ENCODE peak calls at places on chromosomes 4 and X, in nine cellular contexts. One of them, this sample, is unnamed. For H3K4me1 and H3K27me3, the result is how much of the 10 kb centered on the place peaks cover.

GRCh38 chr4:55016131-55016530 is 109.3 kb downstream of the KDR start:
- DNase-seq in spleen: no peak
- DNase-seq in K562: no peak
- DNase-seq in Panc1: no peak
- DNase-seq in sigmoid colon: no peak
- DNase-seq in SK-N-SH: no peak
- DNase-seq in endothelial cell of umbilical vein: no peak
- DNase-seq in breast epithelium: no peak
- DNase-seq in suprapubic skin: no peak
- DNase-seq in this sample: no peak

GRCh38 chr4:38290360-38290759 is 330.2 kb downstream of the PTTG2 start:
- DNase-seq in spleen: no peak
- DNase-seq in K562: no peak
- DNase-seq in Panc1: no peak
- DNase-seq in sigmoid colon: no peak
- DNase-seq in SK-N-SH: no peak
- DNase-seq in endothelial cell of umbilical vein: peak
- DNase-seq in breast epithelium: no peak
- DNase-seq in suprapubic skin: no peak
- DNase-seq in this sample: no peak

GRCh38 chr4:184768296-184768695 is 34.4 kb upstream of the CENPU start:
- DNase-seq in spleen: no peak
- DNase-seq in K562: no peak
- DNase-seq in Panc1: no peak
- DNase-seq in sigmoid colon: no peak
- DNase-seq in SK-N-SH: no peak
- DNase-seq in endothelial cell of umbilical vein: no peak
- DNase-seq in breast epithelium: no peak
- DNase-seq in suprapubic skin: no peak
- DNase-seq in this sample: no peak

GRCh38 chr4:165994706-165995105 is 121.7 kb downstream of the TLL1 start:
- DNase-seq in spleen: no peak
- DNase-seq in K562: no peak
- DNase-seq in Panc1: no peak
- DNase-seq in sigmoid colon: no peak
- DNase-seq in SK-N-SH: no peak
- DNase-seq in endothelial cell of umbilical vein: no peak
- DNase-seq in breast epithelium: no peak
- DNase-seq in suprapubic skin: no peak
- DNase-seq in this sample: no peak

GRCh38 chr4:121238461-121238860 is 74.3 kb upstream of the TNIP3 start:
- DNase-seq in spleen: no peak
- DNase-seq in K562: no peak
- DNase-seq in Panc1: no peak
- DNase-seq in sigmoid colon: no peak
- DNase-seq in SK-N-SH: no peak
- DNase-seq in endothelial cell of umbilical vein: no peak
- DNase-seq in breast epithelium: no peak
- DNase-seq in suprapubic skin: no peak
- DNase-seq in this sample: no peak

GRCh38 chrX:7233632-7234406 is 85.9 kb upstream of the PUDP start:
- DNase-seq in spleen: no peak
- DNase-seq in K562: no peak
- DNase-seq in Panc1: no peak
- DNase-seq in sigmoid colon: no peak
- DNase-seq in SK-N-SH: no peak
- DNase-seq in endothelial cell of umbilical vein: no peak
- DNase-seq in breast epithelium: no peak
- DNase-seq in suprapubic skin: no peak
- DNase-seq in this sample: no peak

GRCh38 chr4:167616471-167616870 is 382.2 kb upstream of the SPOCK3 start:
- DNase-seq in spleen: no peak
- DNase-seq in K562: no peak
- DNase-seq in Panc1: no peak
- DNase-seq in sigmoid colon: no peak
- DNase-seq in SK-N-SH: no peak
- DNase-seq in endothelial cell of umbilical vein: no peak
- DNase-seq in breast epithelium: no peak
- DNase-seq in suprapubic skin: no peak
- DNase-seq in this sample: no peak

GRCh38 chrX:38426785-38427184 is 74.4 kb downstream of the OTC start:
- DNase-seq in spleen: no peak
- DNase-seq in K562: no peak
- DNase-seq in Panc1: no peak
- DNase-seq in sigmoid colon: no peak
- DNase-seq in SK-N-SH: no peak
- DNase-seq in endothelial cell of umbilical vein: peak
- DNase-seq in breast epithelium: no peak
- DNase-seq in suprapubic skin: no peak
- DNase-seq in this sample: no peak

GRCh38 chr4:161183729-161184128 is 980.1 kb downstream of the FSTL5 start:
- DNase-seq in spleen: no peak
- DNase-seq in K562: no peak
- DNase-seq in Panc1: no peak
- DNase-seq in sigmoid colon: no peak
- DNase-seq in SK-N-SH: no peak
- DNase-seq in endothelial cell of umbilical vein: no peak
- DNase-seq in breast epithelium: no peak
- DNase-seq in suprapubic skin: no peak
- DNase-seq in this sample: no peak

GRCh38 chrX:129638917-129639316 is 15.8 kb downstream of the APLN start:
- DNase-seq in spleen: no peak
- DNase-seq in K562: no peak
- DNase-seq in Panc1: no peak
- DNase-seq in sigmoid colon: no peak
- DNase-seq in SK-N-SH: no peak
- DNase-seq in endothelial cell of umbilical vein: no peak
- DNase-seq in breast epithelium: no peak
- DNase-seq in suprapubic skin: no peak
- DNase-seq in this sample: no peak

GRCh38 chr4:141637565-141637964 is 1.2 kb downstream of the IL15 start:
- DNase-seq in spleen: no peak
- DNase-seq in K562: no peak
- DNase-seq in Panc1: no peak
- DNase-seq in sigmoid colon: no peak
- DNase-seq in SK-N-SH: no peak
- DNase-seq in endothelial cell of umbilical vein: no peak
- DNase-seq in breast epithelium: no peak
- DNase-seq in suprapubic skin: no peak
- DNase-seq in this sample: no peak

GRCh38 chr4:37675587-37676290 is 10.4 kb downstream of the RELL1 start:
- DNase-seq in spleen: no peak
- DNase-seq in K562: no peak
- DNase-seq in Panc1: no peak
- DNase-seq in sigmoid colon: no peak
- DNase-seq in SK-N-SH: no peak
- DNase-seq in endothelial cell of umbilical vein: no peak
- DNase-seq in breast epithelium: no peak
- DNase-seq in suprapubic skin: no peak
- DNase-seq in this sample: peak

GRCh38 chrX:10254746-10255145 is 98.0 kb downstream of the CLCN4 start:
- DNase-seq in spleen: no peak
- DNase-seq in K562: no peak
- DNase-seq in Panc1: no peak
- DNase-seq in sigmoid colon: no peak
- DNase-seq in SK-N-SH: peak
- DNase-seq in endothelial cell of umbilical vein: peak
- DNase-seq in breast epithelium: no peak
- DNase-seq in suprapubic skin: no peak
- DNase-seq in this sample: no peak

DNA sequence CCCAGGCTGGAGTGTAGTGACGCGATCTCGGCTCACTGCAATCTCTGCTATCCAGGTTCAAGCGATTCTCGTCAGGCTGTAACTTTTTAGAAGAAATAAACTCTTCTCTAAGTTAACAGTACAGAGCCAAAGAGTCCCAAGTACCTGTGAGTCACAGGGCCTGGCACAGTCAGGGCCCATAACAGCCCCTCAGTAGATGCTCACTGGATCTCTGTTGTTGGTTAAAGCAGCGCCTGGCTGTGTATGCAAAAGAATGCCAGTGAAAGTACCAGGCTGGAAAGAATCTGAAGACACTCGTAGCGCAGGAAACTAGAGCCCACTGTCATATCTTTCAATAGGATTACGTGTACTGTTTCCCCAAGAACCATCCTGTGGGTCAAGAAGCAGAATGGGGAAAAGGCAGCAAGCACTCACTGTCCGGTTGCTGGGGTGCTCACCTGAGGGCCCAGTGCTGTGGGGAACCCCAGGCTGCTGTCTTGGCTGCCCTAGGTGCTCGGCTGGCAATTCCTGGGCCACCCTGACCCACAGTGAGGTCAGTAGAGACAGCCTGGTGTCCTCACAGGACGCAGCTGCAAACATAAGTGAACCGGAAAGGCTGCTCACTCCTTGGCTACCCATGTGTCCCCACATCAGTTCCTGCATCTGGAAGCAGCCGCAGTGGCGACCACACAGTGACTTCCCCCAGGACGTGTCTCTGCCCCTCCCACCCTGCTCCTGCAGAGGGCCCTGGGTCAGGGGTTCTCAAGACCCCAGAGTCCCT is 3.1 kb upstream of the SLBP start:
- DNase-seq in spleen: peak
- DNase-seq in K562: no peak
- DNase-seq in Panc1: no peak
- DNase-seq in sigmoid colon: no peak
- DNase-seq in SK-N-SH: no peak
- DNase-seq in endothelial cell of umbilical vein: no peak
- DNase-seq in breast epithelium: no peak
- DNase-seq in suprapubic skin: no peak
- DNase-seq in this sample: no peak
- TF ChIP-seq POLR2AphosphoS5 in spleen: peak
- TF ChIP-seq POLR2AphosphoS5 in K562: no peak
- TF ChIP-seq POLR2AphosphoS5 in Panc1: no peak
- TF ChIP-seq POLR2AphosphoS5 in sigmoid colon: no peak
- TF ChIP-seq POLR2AphosphoS5 in SK-N-SH: peak
- TF ChIP-seq POLR2AphosphoS5 in endothelial cell of umbilical vein: no peak
- TF ChIP-seq POLR2AphosphoS5 in breast epithelium: no peak
- TF ChIP-seq POLR2AphosphoS5 in suprapubic skin: no peak
- TF ChIP-seq POLR2AphosphoS5 in this sample: no peak

GRCh38 chr4:22471999-22472434 is 43.8 kb downstream of the ADGRA3 start:
- DNase-seq in spleen: no peak
- DNase-seq in K562: no peak
- DNase-seq in Panc1: no peak
- DNase-seq in sigmoid colon: no peak
- DNase-seq in SK-N-SH: no peak
- DNase-seq in endothelial cell of umbilical vein: no peak
- DNase-seq in breast epithelium: no peak
- DNase-seq in suprapubic skin: no peak
- DNase-seq in this sample: no peak
- H3K4me1 ChIP-seq in spleen: under half
- H3K4me1 ChIP-seq in K562: under half
- H3K4me1 ChIP-seq in Panc1: under half
- H3K4me1 ChIP-seq in sigmoid colon: under half
- H3K4me1 ChIP-seq in SK-N-SH: under half
- H3K4me1 ChIP-seq in endothelial cell of umbilical vein: under half
- H3K4me1 ChIP-seq in breast epithelium: under half
- H3K4me1 ChIP-seq in suprapubic skin: under half
- H3K4me1 ChIP-seq in this sample: under half

DNA sequence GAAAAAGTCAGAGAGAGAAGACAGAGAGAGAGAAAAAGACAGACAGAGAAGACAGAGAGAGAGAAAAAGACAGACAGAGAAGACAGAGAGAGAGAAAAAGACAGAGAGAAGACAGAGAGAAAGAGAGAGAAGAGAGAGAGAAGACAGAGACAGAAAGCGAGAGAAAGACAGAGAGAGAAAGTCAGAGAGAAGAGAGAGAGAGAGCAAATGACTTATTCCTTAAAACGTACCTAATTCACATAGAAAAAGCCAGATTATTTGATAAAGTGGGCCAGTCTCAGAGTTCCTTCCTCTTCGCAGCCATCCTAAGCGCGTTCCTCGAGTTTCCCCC is 7.4 kb upstream of the SHOX start:
- DNase-seq in spleen: no peak
- DNase-seq in K562: no peak
- DNase-seq in Panc1: no peak
- DNase-seq in sigmoid colon: no peak
- DNase-seq in SK-N-SH: no peak
- DNase-seq in endothelial cell of umbilical vein: no peak
- DNase-seq in breast epithelium: no peak
- DNase-seq in suprapubic skin: no peak
- DNase-seq in this sample: no peak
- H3K27me3 ChIP-seq in spleen: under half
- H3K27me3 ChIP-seq in K562: under half
- H3K27me3 ChIP-seq in Panc1: under half
- H3K27me3 ChIP-seq in sigmoid colon: under half
- H3K27me3 ChIP-seq in SK-N-SH: under half
- H3K27me3 ChIP-seq in endothelial cell of umbilical vein: under half
- H3K27me3 ChIP-seq in breast epithelium: under half
- H3K27me3 ChIP-seq in suprapubic skin: half or more
- H3K27me3 ChIP-seq in this sample: under half

GRCh38 chr4:154009191-154009590 is 220.3 kb upstream of the SFRP2 start:
- DNase-seq in spleen: no peak
- DNase-seq in K562: no peak
- DNase-seq in Panc1: no peak
- DNase-seq in sigmoid colon: no peak
- DNase-seq in SK-N-SH: no peak
- DNase-seq in endothelial cell of umbilical vein: no peak
- DNase-seq in breast epithelium: no peak
- DNase-seq in suprapubic skin: no peak
- DNase-seq in this sample: no peak

GRCh38 chr4:154014401-154015105 is 225.7 kb upstream of the SFRP2 start:
- DNase-seq in spleen: no peak
- DNase-seq in K562: no peak
- DNase-seq in Panc1: no peak
- DNase-seq in sigmoid colon: no peak
- DNase-seq in SK-N-SH: no peak
- DNase-seq in endothelial cell of umbilical vein: no peak
- DNase-seq in breast epithelium: no peak
- DNase-seq in suprapubic skin: no peak
- DNase-seq in this sample: no peak

GRCh38 chr4:154009795-154010194 is 220.9 kb upstream of the SFRP2 start:
- DNase-seq in spleen: no peak
- DNase-seq in K562: no peak
- DNase-seq in Panc1: no peak
- DNase-seq in sigmoid colon: no peak
- DNase-seq in SK-N-SH: no peak
- DNase-seq in endothelial cell of umbilical vein: no peak
- DNase-seq in breast epithelium: no peak
- DNase-seq in suprapubic skin: no peak
- DNase-seq in this sample: no peak

GRCh38 chr4:154013576-154013975 is 224.7 kb upstream of the SFRP2 start:
- DNase-seq in spleen: no peak
- DNase-seq in K562: no peak
- DNase-seq in Panc1: no peak
- DNase-seq in sigmoid colon: no peak
- DNase-seq in SK-N-SH: no peak
- DNase-seq in endothelial cell of umbilical vein: no peak
- DNase-seq in breast epithelium: no peak
- DNase-seq in suprapubic skin: no peak
- DNase-seq in this sample: no peak

DNA sequence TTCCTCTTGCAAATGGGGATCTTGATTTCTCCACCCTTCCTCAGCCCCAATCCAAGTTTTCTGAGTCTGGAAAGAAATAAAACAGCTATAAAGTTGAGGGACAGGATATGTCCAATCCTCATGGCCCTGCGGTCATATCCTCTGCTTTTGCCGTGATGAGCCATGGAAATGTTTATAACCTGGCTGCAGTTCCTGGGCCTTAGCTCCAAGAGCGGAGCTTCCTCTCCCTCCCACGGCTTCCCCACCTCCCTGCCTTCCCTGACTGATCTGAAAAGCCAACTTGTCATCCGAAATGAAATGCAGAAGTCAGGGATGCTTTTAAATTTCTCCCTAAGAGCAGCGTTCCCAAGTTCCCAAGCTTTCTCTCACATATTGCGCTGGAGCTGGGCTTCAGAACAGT is 221.5 kb upstream of the SFRP2 start:
- DNase-seq in spleen: no peak
- DNase-seq in K562: no peak
- DNase-seq in Panc1: no peak
- DNase-seq in sigmoid colon: peak
- DNase-seq in SK-N-SH: no peak
- DNase-seq in endothelial cell of umbilical vein: no peak
- DNase-seq in breast epithelium: no peak
- DNase-seq in suprapubic skin: no peak
- DNase-seq in this sample: no peak
- TF ChIP-seq POLR2AphosphoS5 in spleen: no peak
- TF ChIP-seq POLR2AphosphoS5 in K562: no peak
- TF ChIP-seq POLR2AphosphoS5 in Panc1: no peak
- TF ChIP-seq POLR2AphosphoS5 in sigmoid colon: peak
- TF ChIP-seq POLR2AphosphoS5 in SK-N-SH: no peak
- TF ChIP-seq POLR2AphosphoS5 in endothelial cell of umbilical vein: no peak
- TF ChIP-seq POLR2AphosphoS5 in breast epithelium: peak
- TF ChIP-seq POLR2AphosphoS5 in suprapubic skin: no peak
- TF ChIP-seq POLR2AphosphoS5 in this sample: peak